ENCODE peak calls at places on chromosomes 11 and 22, in eight cellular contexts. One of them, this sample, is unnamed.

GRCh38 chr11:75924966-75925784 is 110.2 kb downstream of the UVRAG start:
- DNase-seq in HFF-Myc: no peak
- DNase-seq in lung: no peak
- DNase-seq in AG09309: no peak
- DNase-seq in body of pancreas: peak
- DNase-seq in mammary epithelial cell: peak
- DNase-seq in tibial nerve: no peak
- DNase-seq in RWPE2: no peak
- DNase-seq in this sample: no peak

GRCh38 chr11:8683115-8683807 is 669 bp downstream of the RPL27A start:
- DNase-seq in HFF-Myc: no peak
- DNase-seq in lung: no peak
- DNase-seq in AG09309: no peak
- DNase-seq in body of pancreas: no peak
- DNase-seq in mammary epithelial cell: no peak
- DNase-seq in tibial nerve: no peak
- DNase-seq in RWPE2: peak
- DNase-seq in this sample: no peak

GRCh38 chr11:2991477-2992233 is 474 bp downstream of the NAP1L4 start:
- DNase-seq in HFF-Myc: no peak
- DNase-seq in lung: peak
- DNase-seq in AG09309: no peak
- DNase-seq in body of pancreas: peak
- DNase-seq in mammary epithelial cell: peak
- DNase-seq in tibial nerve: no peak
- DNase-seq in RWPE2: no peak
- DNase-seq in this sample: no peak

GRCh38 chr11:87092567-87092966 is 54.8 kb downstream of the TMEM135 start:
- DNase-seq in HFF-Myc: no peak
- DNase-seq in lung: no peak
- DNase-seq in AG09309: no peak
- DNase-seq in body of pancreas: no peak
- DNase-seq in mammary epithelial cell: no peak
- DNase-seq in tibial nerve: no peak
- DNase-seq in RWPE2: no peak
- DNase-seq in this sample: no peak

GRCh38 chr11:117832511-117832910 is 8.0 kb upstream of the FXYD2 start:
- DNase-seq in HFF-Myc: no peak
- DNase-seq in lung: no peak
- DNase-seq in AG09309: no peak
- DNase-seq in body of pancreas: no peak
- DNase-seq in mammary epithelial cell: no peak
- DNase-seq in tibial nerve: no peak
- DNase-seq in RWPE2: no peak
- DNase-seq in this sample: no peak

GRCh38 chr22:24465566-24465965 is 29.6 kb upstream of the UPB1 start:
- DNase-seq in HFF-Myc: no peak
- DNase-seq in lung: no peak
- DNase-seq in AG09309: peak
- DNase-seq in body of pancreas: no peak
- DNase-seq in mammary epithelial cell: no peak
- DNase-seq in tibial nerve: no peak
- DNase-seq in RWPE2: no peak
- DNase-seq in this sample: no peak

GRCh38 chr11:33936745-33937612 is 45.1 kb upstream of the LMO2 start:
- DNase-seq in HFF-Myc: no peak
- DNase-seq in lung: peak
- DNase-seq in AG09309: peak
- DNase-seq in body of pancreas: peak
- DNase-seq in mammary epithelial cell: peak
- DNase-seq in tibial nerve: peak
- DNase-seq in RWPE2: no peak
- DNase-seq in this sample: no peak

GRCh38 chr22:28477556-28477955 is 202.1 kb downstream of the TTC28 start:
- DNase-seq in HFF-Myc: no peak
- DNase-seq in lung: no peak
- DNase-seq in AG09309: no peak
- DNase-seq in body of pancreas: no peak
- DNase-seq in mammary epithelial cell: peak
- DNase-seq in tibial nerve: no peak
- DNase-seq in RWPE2: no peak
- DNase-seq in this sample: no peak

GRCh38 chr22:42649261-42650056 is at the start of gene CYB5R3:
- DNase-seq in HFF-Myc: no peak
- DNase-seq in lung: peak
- DNase-seq in AG09309: no peak
- DNase-seq in body of pancreas: peak
- DNase-seq in mammary epithelial cell: peak
- DNase-seq in tibial nerve: peak
- DNase-seq in RWPE2: no peak
- DNase-seq in this sample: peak

GRCh38 chr11:107468596-107468995 is 11.0 kb upstream of the CWF19L2 start:
- DNase-seq in HFF-Myc: peak
- DNase-seq in lung: no peak
- DNase-seq in AG09309: no peak
- DNase-seq in body of pancreas: no peak
- DNase-seq in mammary epithelial cell: peak
- DNase-seq in tibial nerve: peak
- DNase-seq in RWPE2: no peak
- DNase-seq in this sample: no peak

GRCh38 chr11:68373189-68373809 is 60.9 kb downstream of the LRP5 start:
- DNase-seq in HFF-Myc: peak
- DNase-seq in lung: no peak
- DNase-seq in AG09309: peak
- DNase-seq in body of pancreas: no peak
- DNase-seq in mammary epithelial cell: no peak
- DNase-seq in tibial nerve: peak
- DNase-seq in RWPE2: no peak
- DNase-seq in this sample: peak

GRCh38 chr11:126433989-126434949 is 78.8 kb downstream of the ST3GAL4 start:
- DNase-seq in HFF-Myc: no peak
- DNase-seq in lung: no peak
- DNase-seq in AG09309: no peak
- DNase-seq in body of pancreas: no peak
- DNase-seq in mammary epithelial cell: no peak
- DNase-seq in tibial nerve: no peak
- DNase-seq in RWPE2: no peak
- DNase-seq in this sample: no peak

GRCh38 chr22:23817146-23817545 is 21.7 kb downstream of the DERL3 start:
- DNase-seq in HFF-Myc: no peak
- DNase-seq in lung: no peak
- DNase-seq in AG09309: no peak
- DNase-seq in body of pancreas: no peak
- DNase-seq in mammary epithelial cell: no peak
- DNase-seq in tibial nerve: no peak
- DNase-seq in RWPE2: no peak
- DNase-seq in this sample: no peak

GRCh38 chr11:35582033-35582432 is 36.2 kb upstream of the FJX1 start:
- DNase-seq in HFF-Myc: no peak
- DNase-seq in lung: no peak
- DNase-seq in AG09309: no peak
- DNase-seq in body of pancreas: no peak
- DNase-seq in mammary epithelial cell: no peak
- DNase-seq in tibial nerve: no peak
- DNase-seq in RWPE2: no peak
- DNase-seq in this sample: no peak

GRCh38 chr11:92841719-92842118 is 127.7 kb upstream of the MTNR1B start:
- DNase-seq in HFF-Myc: no peak
- DNase-seq in lung: no peak
- DNase-seq in AG09309: no peak
- DNase-seq in body of pancreas: no peak
- DNase-seq in mammary epithelial cell: peak
- DNase-seq in tibial nerve: no peak
- DNase-seq in RWPE2: no peak
- DNase-seq in this sample: no peak

GRCh38 chr11:87739766-87740165 is 435.5 kb downstream of the RAB38 start:
- DNase-seq in HFF-Myc: no peak
- DNase-seq in lung: no peak
- DNase-seq in AG09309: no peak
- DNase-seq in body of pancreas: no peak
- DNase-seq in mammary epithelial cell: no peak
- DNase-seq in tibial nerve: no peak
- DNase-seq in RWPE2: no peak
- DNase-seq in this sample: no peak

GRCh38 chr11:78069465-78069864 is 5.8 kb downstream of the THRSP start:
- DNase-seq in HFF-Myc: no peak
- DNase-seq in lung: no peak
- DNase-seq in AG09309: no peak
- DNase-seq in body of pancreas: peak
- DNase-seq in mammary epithelial cell: no peak
- DNase-seq in tibial nerve: no peak
- DNase-seq in RWPE2: no peak
- DNase-seq in this sample: no peak

GRCh38 chr11:113475160-113475761 is at the start of gene DRD2:
- DNase-seq in HFF-Myc: no peak
- DNase-seq in lung: no peak
- DNase-seq in AG09309: no peak
- DNase-seq in body of pancreas: peak
- DNase-seq in mammary epithelial cell: peak
- DNase-seq in tibial nerve: no peak
- DNase-seq in RWPE2: no peak
- DNase-seq in this sample: no peak

GRCh38 chr22:48944433-48944755 is 883.3 kb downstream of the BRD1 start:
- DNase-seq in HFF-Myc: no peak
- DNase-seq in lung: peak
- DNase-seq in AG09309: no peak
- DNase-seq in body of pancreas: no peak
- DNase-seq in mammary epithelial cell: no peak
- DNase-seq in tibial nerve: no peak
- DNase-seq in RWPE2: no peak
- DNase-seq in this sample: no peak

GRCh38 chr11:124633355-124633754 is 10.7 kb downstream of the TBRG1 start:
- DNase-seq in HFF-Myc: no peak
- DNase-seq in lung: no peak
- DNase-seq in AG09309: no peak
- DNase-seq in body of pancreas: no peak
- DNase-seq in mammary epithelial cell: no peak
- DNase-seq in tibial nerve: no peak
- DNase-seq in RWPE2: no peak
- DNase-seq in this sample: no peak
- TF ChIP-seq CTCF in HFF-Myc: peak
- TF ChIP-seq CTCF in lung: no peak
- TF ChIP-seq CTCF in AG09309: peak
- TF ChIP-seq CTCF in body of pancreas: no peak
- TF ChIP-seq CTCF in mammary epithelial cell: peak
- TF ChIP-seq CTCF in tibial nerve: no peak
- TF ChIP-seq CTCF in RWPE2: peak
- TF ChIP-seq CTCF in this sample: peak

GRCh38 chr22:38569972-38570840 is at the start of gene DMC1:
- DNase-seq in HFF-Myc: peak
- DNase-seq in lung: peak
- DNase-seq in AG09309: no peak
- DNase-seq in body of pancreas: peak
- DNase-seq in mammary epithelial cell: peak
- DNase-seq in tibial nerve: peak
- DNase-seq in RWPE2: peak
- DNase-seq in this sample: peak

GRCh38 chr22:38569181-38569971 is 607 bp downstream of the DMC1 start:
- DNase-seq in HFF-Myc: no peak
- DNase-seq in lung: no peak
- DNase-seq in AG09309: no peak
- DNase-seq in body of pancreas: no peak
- DNase-seq in mammary epithelial cell: no peak
- DNase-seq in tibial nerve: no peak
- DNase-seq in RWPE2: no peak
- DNase-seq in this sample: no peak

GRCh38 chr22:38567531-38568245 is 2.3 kb downstream of the DMC1 start:
- DNase-seq in HFF-Myc: no peak
- DNase-seq in lung: no peak
- DNase-seq in AG09309: no peak
- DNase-seq in body of pancreas: no peak
- DNase-seq in mammary epithelial cell: no peak
- DNase-seq in tibial nerve: no peak
- DNase-seq in RWPE2: no peak
- DNase-seq in this sample: no peak

GRCh38 chr22:38572065-38572464 is 2.1 kb upstream of the DMC1 start:
- DNase-seq in HFF-Myc: no peak
- DNase-seq in lung: peak
- DNase-seq in AG09309: no peak
- DNase-seq in body of pancreas: peak
- DNase-seq in mammary epithelial cell: peak
- DNase-seq in tibial nerve: peak
- DNase-seq in RWPE2: no peak
- DNase-seq in this sample: peak

GRCh38 chr22:38570841-38571364 is 920 bp upstream of the DMC1 start:
- DNase-seq in HFF-Myc: no peak
- DNase-seq in lung: no peak
- DNase-seq in AG09309: no peak
- DNase-seq in body of pancreas: peak
- DNase-seq in mammary epithelial cell: peak
- DNase-seq in tibial nerve: peak
- DNase-seq in RWPE2: no peak
- DNase-seq in this sample: no peak
- TF ChIP-seq CTCF in HFF-Myc: no peak
- TF ChIP-seq CTCF in lung: no peak
- TF ChIP-seq CTCF in AG09309: no peak
- TF ChIP-seq CTCF in body of pancreas: no peak
- TF ChIP-seq CTCF in mammary epithelial cell: no peak
- TF ChIP-seq CTCF in tibial nerve: peak
- TF ChIP-seq CTCF in RWPE2: peak
- TF ChIP-seq CTCF in this sample: peak

GRCh38 chr11:106156290-106156937 is 79.0 kb downstream of the AASDHPPT start:
- DNase-seq in HFF-Myc: peak
- DNase-seq in lung: no peak
- DNase-seq in AG09309: peak
- DNase-seq in body of pancreas: peak
- DNase-seq in mammary epithelial cell: peak
- DNase-seq in tibial nerve: no peak
- DNase-seq in RWPE2: no peak
- DNase-seq in this sample: peak

GRCh38 chr11:106152824-106153223 is 75.4 kb downstream of the AASDHPPT start:
- DNase-seq in HFF-Myc: no peak
- DNase-seq in lung: no peak
- DNase-seq in AG09309: no peak
- DNase-seq in body of pancreas: no peak
- DNase-seq in mammary epithelial cell: peak
- DNase-seq in tibial nerve: no peak
- DNase-seq in RWPE2: no peak
- DNase-seq in this sample: no peak

DNA sequence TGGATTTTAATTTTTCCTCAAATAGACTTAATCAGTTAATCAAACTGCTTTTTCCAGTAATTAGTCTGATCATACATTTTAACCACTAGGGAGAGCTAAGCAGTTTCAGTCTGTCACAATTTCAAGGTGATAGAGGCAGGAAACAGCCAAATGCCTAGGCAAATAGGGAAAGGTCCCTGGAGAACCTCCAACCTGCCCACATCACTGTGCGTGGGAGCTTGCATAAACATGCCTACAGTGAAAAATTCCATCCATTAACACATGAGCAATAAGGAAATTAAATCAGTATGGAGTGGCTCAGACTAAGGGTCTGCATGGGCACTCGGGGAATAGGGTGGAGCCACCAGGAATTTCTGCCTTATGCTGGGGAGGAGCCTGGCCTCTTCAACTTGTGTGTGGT is 74.6 kb downstream of the AASDHPPT start:
- DNase-seq in HFF-Myc: peak
- DNase-seq in lung: peak
- DNase-seq in AG09309: no peak
- DNase-seq in body of pancreas: peak
- DNase-seq in mammary epithelial cell: peak
- DNase-seq in tibial nerve: no peak
- DNase-seq in RWPE2: no peak
- DNase-seq in this sample: peak
- TF ChIP-seq CTCF in HFF-Myc: peak
- TF ChIP-seq CTCF in lung: no peak
- TF ChIP-seq CTCF in AG09309: peak
- TF ChIP-seq CTCF in body of pancreas: peak
- TF ChIP-seq CTCF in mammary epithelial cell: peak
- TF ChIP-seq CTCF in tibial nerve: no peak
- TF ChIP-seq CTCF in RWPE2: peak
- TF ChIP-seq CTCF in this sample: peak

GRCh38 chr22:44859641-44860040 is 107.3 kb downstream of the ARHGAP8 start:
- DNase-seq in HFF-Myc: no peak
- DNase-seq in lung: no peak
- DNase-seq in AG09309: no peak
- DNase-seq in body of pancreas: no peak
- DNase-seq in mammary epithelial cell: no peak
- DNase-seq in tibial nerve: no peak
- DNase-seq in RWPE2: peak
- DNase-seq in this sample: no peak
- TF ChIP-seq CTCF in HFF-Myc: no peak
- TF ChIP-seq CTCF in lung: no peak
- TF ChIP-seq CTCF in AG09309: no peak
- TF ChIP-seq CTCF in body of pancreas: no peak
- TF ChIP-seq CTCF in mammary epithelial cell: no peak
- TF ChIP-seq CTCF in tibial nerve: no peak
- TF ChIP-seq CTCF in RWPE2: no peak
- TF ChIP-seq CTCF in this sample: no peak

This sample was measured in AG09319.